ENCODE peak calls at places on chromosome 13, in eight cellular contexts. T, G, H, F, S, B, W and L are unnamed samples. For H3K4me1, the result is how much of the 10 kb centered on the place peaks cover.

GRCh38 chr13:46896346-46897138 is at the start of gene HTR2A:
- DNase-seq in T (peak), G (no peak), H (peak), F (peak), S (no peak), B (peak), W (no peak), L (peak)

GRCh38 chr13:98466634-98467236 is 110.2 kb downstream of the STK24 start:
- DNase-seq in T (peak), G (no peak), H (peak), F (peak), S (peak), B (peak), W (no peak), L (no peak)

GRCh38 chr13:113231306-113232207 is 22.1 kb downstream of the CUL4A start:
- DNase-seq in T (no peak), G (no peak), H (no peak), F (no peak), S (no peak), B (no peak), W (no peak), L (no peak)

GRCh38 chr13:85597790-85598500 is 201.3 kb downstream of the SLITRK6 start:
- DNase-seq in T (no peak), G (no peak), H (no peak), F (no peak), S (no peak), B (no peak), W (no peak), L (no peak)

GRCh38 chr13:42056146-42056545 is 7.7 kb downstream of the DGKH start:
- DNase-seq in T (no peak), G (no peak), H (no peak), F (no peak), S (no peak), B (no peak), W (no peak), L (no peak)

GRCh38 chr13:52786747-52787146 is 47.1 kb upstream of the CNMD start:
- DNase-seq in T (no peak), G (no peak), H (no peak), F (peak), S (no peak), B (no peak), W (no peak), L (no peak)

GRCh38 chr13:88736026-88736425 is 1064.9 kb downstream of the SLITRK5 start:
- DNase-seq in T (no peak), G (no peak), H (no peak), F (peak), S (no peak), B (no peak), W (no peak), L (no peak)

GRCh38 chr13:94411747-94412146 is 67.7 kb downstream of the DCT start:
- DNase-seq in T (no peak), G (no peak), H (peak), F (no peak), S (no peak), B (no peak), W (no peak), L (no peak)

GRCh38 chr13:83752141-83752540 is 130.1 kb downstream of the SLITRK1 start:
- DNase-seq in T (no peak), G (no peak), H (peak), F (peak), S (no peak), B (no peak), W (no peak), L (no peak)

GRCh38 chr13:20412761-20413355 is 112.8 kb downstream of the CRYL1 start:
- DNase-seq in T (no peak), G (no peak), H (peak), F (peak), S (no peak), B (peak), W (no peak), L (no peak)

GRCh38 chr13:108779308-108779707 is 149.9 kb downstream of the MYO16 start:
- DNase-seq in T (no peak), G (no peak), H (no peak), F (no peak), S (no peak), B (peak), W (no peak), L (no peak)

GRCh38 chr13:20057963-20058362 is 99.4 kb downstream of the ZMYM2 start:
- DNase-seq in T (no peak), G (no peak), H (peak), F (peak), S (no peak), B (no peak), W (no peak), L (no peak)

GRCh38 chr13:39249971-39250370 is 211.7 kb downstream of the NHLRC3 start:
- DNase-seq in T (no peak), G (no peak), H (no peak), F (no peak), S (no peak), B (no peak), W (no peak), L (no peak)

DNA sequence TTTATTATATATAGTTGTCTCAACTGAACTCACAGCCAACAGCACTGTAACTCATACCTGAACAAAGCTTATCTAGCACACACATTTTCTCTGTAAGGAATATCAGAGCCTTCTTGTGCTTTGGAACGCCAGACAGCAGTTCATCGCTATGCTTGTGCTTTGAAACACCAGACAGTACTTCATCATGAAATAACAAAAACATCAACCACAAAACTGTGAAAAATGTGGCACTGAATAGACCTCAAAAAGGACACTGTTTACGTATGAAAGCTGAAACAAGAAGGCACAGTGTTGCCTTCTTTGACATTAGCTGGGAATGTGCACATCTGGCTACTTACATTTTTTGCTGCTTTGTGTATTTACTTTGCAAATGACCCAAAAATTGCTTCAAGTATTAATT is 160.2 kb downstream of the PDS5B start:
- DNase-seq in T (no peak), G (no peak), H (no peak), F (no peak), S (no peak), B (no peak), W (no peak), L (no peak)
- TF ChIP-seq EZH2phosphoT487 in T (no peak), G (no peak), H (no peak), F (no peak), S (no peak), B (no peak), W (no peak), L (no peak)

DNA sequence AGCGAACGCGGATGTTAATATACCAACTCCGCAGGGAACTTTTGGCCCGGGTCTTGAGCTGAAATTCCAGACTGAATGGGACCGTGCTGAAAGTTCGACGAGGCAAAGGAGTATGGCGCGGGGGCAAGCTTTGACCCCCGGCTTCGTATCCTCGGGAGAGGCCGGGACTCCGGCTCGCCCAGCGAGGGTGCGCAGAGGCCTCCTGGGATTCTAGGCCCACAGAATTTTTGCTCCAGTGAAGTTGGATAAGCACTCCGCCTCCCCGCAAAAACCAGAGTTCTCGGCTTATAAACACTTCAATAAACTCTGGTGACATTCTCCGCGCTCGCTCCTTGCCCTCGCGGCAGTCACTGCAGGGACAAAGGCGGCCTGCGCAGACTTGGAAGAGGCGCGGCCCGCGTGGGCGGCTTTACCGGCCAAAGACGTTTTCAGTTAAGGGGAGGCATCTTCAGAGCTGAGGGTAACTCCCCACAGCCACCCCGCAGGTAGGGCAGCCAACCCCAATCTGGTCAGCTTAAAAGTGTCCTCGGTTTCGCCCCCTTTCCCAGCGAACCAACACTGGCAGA is 112.6 kb downstream of the KCNRG start:
- DNase-seq in T (peak), G (no peak), H (no peak), F (no peak), S (no peak), B (peak), W (no peak), L (peak)
- H3K4me1 ChIP-seq in T (half or more), G (under half), H (under half), F (under half), S (under half), B (half or more), W (half or more), L (half or more)

GRCh38 chr13:24625870-24626419 is 54.3 kb upstream of the ATP12A start:
- DNase-seq in T (no peak), G (no peak), H (peak), F (no peak), S (no peak), B (no peak), W (peak), L (no peak)

GRCh38 chr13:24625324-24625723 is 54.9 kb upstream of the ATP12A start:
- DNase-seq in T (no peak), G (no peak), H (no peak), F (no peak), S (no peak), B (no peak), W (peak), L (no peak)

GRCh38 chr13:24624363-24624762 is 55.8 kb upstream of the ATP12A start:
- DNase-seq in T (no peak), G (no peak), H (no peak), F (no peak), S (no peak), B (no peak), W (no peak), L (no peak)

GRCh38 chr13:24623141-24623665 is 57.0 kb upstream of the ATP12A start:
- DNase-seq in T (no peak), G (no peak), H (no peak), F (no peak), S (no peak), B (no peak), W (no peak), L (no peak)

GRCh38 chr13:24624801-24625231 is 55.4 kb upstream of the ATP12A start:
- DNase-seq in T (no peak), G (no peak), H (no peak), F (no peak), S (no peak), B (no peak), W (no peak), L (no peak)
- H3K27ac ChIP-seq in T (no peak), G (no peak), H (no peak), F (no peak), S (no peak), B (no peak), W (no peak), L (peak)

GRCh38 chr13:50800091-50800739 is 43.3 kb downstream of the DLEU7 start:
- DNase-seq in T (no peak), G (no peak), H (no peak), F (no peak), S (no peak), B (no peak), W (peak), L (no peak)

GRCh38 chr13:50801087-50801931 is 42.2 kb downstream of the DLEU7 start:
- DNase-seq in T (peak), G (peak), H (peak), F (peak), S (peak), B (peak), W (peak), L (peak)

GRCh38 chr13:50797081-50797480 is 46.4 kb downstream of the DLEU7 start:
- DNase-seq in T (no peak), G (no peak), H (no peak), F (no peak), S (no peak), B (no peak), W (no peak), L (no peak)

GRCh38 chr13:50796463-50796862 is 47.0 kb downstream of the DLEU7 start:
- DNase-seq in T (no peak), G (no peak), H (no peak), F (no peak), S (no peak), B (no peak), W (no peak), L (no peak)

GRCh38 chr13:50798923-50799322 is 44.6 kb downstream of the DLEU7 start:
- DNase-seq in T (no peak), G (no peak), H (peak), F (peak), S (no peak), B (no peak), W (no peak), L (no peak)
- TF ChIP-seq EZH2phosphoT487 in T (no peak), G (no peak), H (no peak), F (no peak), S (no peak), B (no peak), W (no peak), L (no peak)

GRCh38 chr13:50914848-50915247 is 5.3 kb downstream of the RNASEH2B start:
- DNase-seq in T (no peak), G (no peak), H (peak), F (peak), S (no peak), B (no peak), W (peak), L (no peak)

GRCh38 chr13:50914301-50914700 is 4.7 kb downstream of the RNASEH2B start:
- DNase-seq in T (no peak), G (no peak), H (peak), F (no peak), S (no peak), B (no peak), W (no peak), L (no peak)

GRCh38 chr13:50917572-50917971 is 8.0 kb downstream of the RNASEH2B start:
- DNase-seq in T (no peak), G (no peak), H (peak), F (no peak), S (no peak), B (no peak), W (no peak), L (no peak)

GRCh38 chr13:50916701-50917184 is 7.2 kb downstream of the RNASEH2B start:
- DNase-seq in T (no peak), G (no peak), H (no peak), F (no peak), S (no peak), B (no peak), W (peak), L (no peak)

GRCh38 chr13:50915562-50915961 is 6.0 kb downstream of the RNASEH2B start:
- DNase-seq in T (peak), G (no peak), H (no peak), F (no peak), S (no peak), B (peak), W (peak), L (no peak)
- H3K4me1 ChIP-seq in T (under half), G (under half), H (under half), F (under half), S (under half), B (under half), W (half or more), L (under half)

GRCh38 chr13:44129418-44129817 is 244.2 kb upstream of the SERP2 start:
- DNase-seq in T (no peak), G (no peak), H (no peak), F (no peak), S (no peak), B (no peak), W (no peak), L (no peak)

GRCh38 chr13:44128522-44128921 is 245.1 kb upstream of the SERP2 start:
- DNase-seq in T (no peak), G (no peak), H (peak), F (no peak), S (no peak), B (no peak), W (no peak), L (no peak)

GRCh38 chr13:44132710-44133109 is 240.9 kb upstream of the SERP2 start:
- DNase-seq in T (no peak), G (no peak), H (peak), F (peak), S (no peak), B (no peak), W (no peak), L (no peak)

GRCh38 chr13:44125943-44126469 is 246.3 kb downstream of the LACC1 start:
- DNase-seq in T (no peak), G (no peak), H (no peak), F (peak), S (no peak), B (no peak), W (no peak), L (no peak)

DNA sequence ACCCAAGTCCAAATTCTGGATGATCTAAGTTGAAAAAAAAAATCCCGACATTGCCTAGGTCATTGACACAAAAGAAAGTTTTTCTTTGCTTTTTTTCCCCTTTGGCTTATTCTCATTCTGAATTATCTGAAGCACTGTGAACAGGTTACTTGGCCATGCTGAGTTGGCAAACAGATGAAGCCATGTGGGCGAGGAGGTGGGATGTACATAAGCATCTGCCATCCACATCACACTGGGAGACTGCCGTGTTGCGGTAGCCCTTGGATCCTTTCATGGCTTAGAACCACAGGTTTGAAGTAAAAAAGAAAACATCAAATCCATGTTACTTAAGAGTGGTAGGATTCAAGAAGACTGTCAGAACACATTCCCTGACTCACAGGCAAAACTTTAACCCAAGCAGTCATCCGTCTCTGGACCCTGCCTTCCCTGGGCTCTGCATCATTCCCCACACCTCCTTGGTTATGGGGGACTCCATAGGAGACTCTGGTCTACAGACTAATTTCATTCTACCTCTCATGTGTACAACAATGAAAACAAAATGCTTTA is 242.5 kb upstream of the SERP2 start:
- DNase-seq in T (no peak), G (no peak), H (no peak), F (no peak), S (no peak), B (no peak), W (no peak), L (no peak)
- H3K27ac ChIP-seq in T (no peak), G (no peak), H (no peak), F (no peak), S (no peak), B (no peak), W (no peak), L (no peak)

DNA sequence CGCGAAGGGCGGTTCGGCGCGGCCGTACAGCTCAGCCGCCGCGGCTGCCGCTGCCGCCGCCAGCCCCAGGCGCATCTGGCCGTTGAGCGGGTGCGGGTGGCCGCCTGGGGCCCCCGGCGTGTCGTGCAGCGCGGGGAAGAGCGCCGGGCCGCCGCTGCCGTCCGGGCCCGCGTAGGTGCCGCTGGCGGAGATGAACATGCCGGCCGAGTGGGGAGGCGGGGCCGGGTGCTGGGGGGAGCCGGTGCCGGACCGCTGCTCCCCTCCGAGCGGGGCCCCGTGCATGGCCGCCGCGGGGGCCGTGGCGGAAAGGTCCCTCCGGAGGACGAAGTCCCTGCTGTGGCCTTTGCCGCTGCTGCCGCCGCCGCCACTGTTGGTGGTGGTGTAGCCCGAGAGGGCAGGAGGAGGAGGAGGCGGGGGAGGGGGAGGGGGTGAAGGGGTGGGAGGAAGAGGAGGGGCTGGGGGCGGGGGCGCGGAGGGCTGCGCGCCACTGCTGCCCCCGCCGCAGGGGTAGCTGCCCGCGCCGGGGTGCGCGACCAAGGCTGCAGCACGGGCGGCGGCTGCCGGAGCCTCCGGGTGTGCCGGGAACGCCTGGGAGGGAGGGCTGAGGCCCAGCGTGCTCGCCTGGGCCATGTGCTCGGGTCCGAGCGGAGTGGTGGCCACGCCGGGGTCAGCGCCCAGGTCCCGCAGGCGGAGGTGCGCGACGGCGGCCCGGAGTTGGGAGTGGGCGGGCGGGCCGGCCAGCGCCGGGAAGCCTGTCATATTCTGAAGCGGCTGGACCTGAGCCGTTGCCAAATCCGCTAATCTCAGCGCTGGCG is 599 bp downstream of the ZIC5 start:
- DNase-seq in T (peak), G (no peak), H (peak), F (no peak), S (peak), B (peak), W (no peak), L (no peak)
- TF ChIP-seq EZH2phosphoT487 in T (no peak), G (no peak), H (no peak), F (no peak), S (no peak), B (no peak), W (no peak), L (peak)